ENCODE peak calls at places on chromosomes 1 and 21, in six cellular contexts. P, G, Z, C, W and H are unnamed samples.

GRCh38 chr1:235012436-235013210 is 116.0 kb downstream of the TOMM20 start:
- DNase-seq in P (no peak), W (no peak), C (no peak), G (no peak), Z (no peak), H (no peak)

GRCh38 chr1:55081188-55081904 is 42.0 kb downstream of the PCSK9 start:
- DNase-seq in C (peak), W (no peak), P (no peak), G (no peak), Z (peak), H (no peak)

GRCh38 chr1:116503535-116504307 is 67.1 kb downstream of the CD58 start:
- DNase-seq in Z (peak), G (no peak), P (no peak), W (no peak), C (no peak), H (no peak)

GRCh38 chr1:162168935-162169545 is 99.5 kb downstream of the NOS1AP start:
- DNase-seq in Z (peak), G (no peak), P (no peak), C (no peak), W (no peak), H (no peak)

GRCh38 chr1:47554901-47555300 is 117.1 kb downstream of the FOXD2 start:
- DNase-seq in G (no peak), W (no peak), C (no peak), Z (peak), P (no peak), H (no peak)

GRCh38 chr1:107477233-107477632 is 336.4 kb downstream of the NTNG1 start:
- DNase-seq in C (no peak), Z (no peak), W (peak), P (no peak), G (no peak), H (no peak)

GRCh38 chr1:211215577-211215976 is 43.6 kb upstream of the RCOR3 start:
- DNase-seq in Z (no peak), C (no peak), W (no peak), P (no peak), G (no peak), H (no peak)

GRCh38 chr1:209485167-209485566 is 98.3 kb upstream of the CAMK1G start:
- DNase-seq in G (no peak), Z (peak), P (no peak), C (peak), W (peak), H (no peak)

GRCh38 chr1:42784946-42785693 is at the start of gene TMEM269:
- DNase-seq in W (no peak), C (peak), Z (peak), P (peak), G (no peak), H (no peak)

GRCh38 chr21:44941567-44941966 is 1.7 kb downstream of the SLX9 start:
- DNase-seq in P (no peak), C (no peak), G (peak), Z (no peak), W (no peak), H (no peak)

GRCh38 chr1:241118049-241118448 is 239.0 kb downstream of the RGS7 start:
- DNase-seq in P (no peak), G (no peak), W (no peak), C (no peak), Z (peak), H (no peak)

GRCh38 chr1:9315411-9316079 is 22.9 kb downstream of the SPSB1 start:
- DNase-seq in W (peak), P (no peak), G (no peak), C (peak), Z (peak), H (peak)

GRCh38 chr21:43345746-43346409 is 81.1 kb downstream of the SIK1 start:
- DNase-seq in G (peak), C (peak), P (no peak), W (peak), Z (peak), H (no peak)

GRCh38 chr1:63537940-63538339 is 14.6 kb downstream of the EFCAB7 start:
- DNase-seq in C (peak), Z (no peak), W (no peak), P (no peak), G (no peak), H (no peak)

GRCh38 chr21:25571726-25572121 is 35.6 kb downstream of the MRPL39 start:
- DNase-seq in G (no peak), Z (no peak), W (no peak), C (no peak), P (no peak), H (no peak)

GRCh38 chr1:12501661-12502060 is 116.3 kb downstream of the DHRS3 start:
- DNase-seq in W (no peak), P (no peak), G (no peak), C (peak), Z (peak), H (no peak)

GRCh38 chr21:37028579-37028978 is 22.1 kb downstream of the RIPPLY3 start:
- DNase-seq in C (peak), P (no peak), Z (no peak), G (no peak), W (peak), H (no peak)

GRCh38 chr1:42966688-42967609 is 8.3 kb upstream of the SLC2A1 start:
- DNase-seq in W (peak), Z (peak), C (peak), G (no peak), P (no peak), H (no peak)

GRCh38 chr21:44578371-44579055 is 1.9 kb downstream of the KRTAP10-5 start:
- DNase-seq in Z (no peak), P (no peak), C (no peak), G (peak), W (no peak), H (no peak)

GRCh38 chr1:2248854-2249558 is 20.9 kb downstream of the SKI start:
- DNase-seq in G (no peak), Z (no peak), P (no peak), W (no peak), C (no peak), H (no peak)

GRCh38 chr1:226674892-226675719 is 64.0 kb downstream of the ITPKB start:
- DNase-seq in P (peak), C (peak), W (no peak), G (no peak), Z (no peak), H (peak)

GRCh38 chr21:28227881-28228623 is 764.6 kb downstream of the LTN1 start:
- DNase-seq in P (no peak), Z (no peak), C (no peak), W (no peak), G (no peak), H (no peak)

GRCh38 chr1:116390195-116390594 is 17.2 kb downstream of the ATP1A1 start:
- DNase-seq in C (no peak), P (peak), W (no peak), G (no peak), Z (no peak), H (peak)

GRCh38 chr21:27206368-27206982 is 239.6 kb upstream of the ADAMTS5 start:
- DNase-seq in P (no peak), C (no peak), W (no peak), G (no peak), Z (peak), H (no peak)

GRCh38 chr1:26582836-26583460 is 53.4 kb downstream of the RPS6KA1 start:
- DNase-seq in P (peak), G (peak), C (peak), W (no peak), Z (peak), H (no peak)

GRCh38 chr1:227070638-227071285 is 130.7 kb downstream of the COQ8A start:
- DNase-seq in C (no peak), Z (no peak), P (no peak), G (no peak), W (no peak), H (no peak)

GRCh38 chr21:25801217-25802015 is 66.6 kb downstream of the GABPA start:
- DNase-seq in G (peak), W (peak), P (peak), Z (peak), C (peak), H (peak)

GRCh38 chr1:102858695-102859094 is 249.6 kb downstream of the COL11A1 start:
- DNase-seq in P (no peak), G (no peak), W (no peak), Z (no peak), C (peak), H (no peak)

GRCh38 chr1:162992945-162993344 is 76.2 kb upstream of the RGS4 start:
- DNase-seq in Z (no peak), G (no peak), W (no peak), C (no peak), P (no peak), H (no peak)

GRCh38 chr1:21325231-21325718 is 35.0 kb upstream of the ECE1 start:
- DNase-seq in Z (no peak), P (peak), C (no peak), G (no peak), W (no peak), H (no peak)

GRCh38 chr1:94963864-94964263 is 37.0 kb upstream of the CNN3 start:
- DNase-seq in P (no peak), W (no peak), C (no peak), G (no peak), Z (no peak), H (no peak)

GRCh38 chr1:94962745-94963265 is 35.9 kb upstream of the CNN3 start:
- DNase-seq in C (peak), G (no peak), W (no peak), P (peak), Z (peak), H (peak)

GRCh38 chr1:94961582-94961981 is 34.7 kb upstream of the CNN3 start:
- DNase-seq in P (no peak), G (no peak), W (no peak), Z (no peak), C (no peak), H (no peak)

GRCh38 chr1:94966033-94966432 is 39.1 kb upstream of the CNN3 start:
- DNase-seq in W (no peak), Z (no peak), P (no peak), G (no peak), C (no peak), H (no peak)

GRCh38 chr1:94961994-94962744 is 35.3 kb upstream of the CNN3 start:
- DNase-seq in P (no peak), G (no peak), C (no peak), W (no peak), Z (no peak), H (no peak)
- H3K4me3 ChIP-seq in P (peak), G (peak), C (no peak), W (peak), Z (peak), H (peak)

DNA sequence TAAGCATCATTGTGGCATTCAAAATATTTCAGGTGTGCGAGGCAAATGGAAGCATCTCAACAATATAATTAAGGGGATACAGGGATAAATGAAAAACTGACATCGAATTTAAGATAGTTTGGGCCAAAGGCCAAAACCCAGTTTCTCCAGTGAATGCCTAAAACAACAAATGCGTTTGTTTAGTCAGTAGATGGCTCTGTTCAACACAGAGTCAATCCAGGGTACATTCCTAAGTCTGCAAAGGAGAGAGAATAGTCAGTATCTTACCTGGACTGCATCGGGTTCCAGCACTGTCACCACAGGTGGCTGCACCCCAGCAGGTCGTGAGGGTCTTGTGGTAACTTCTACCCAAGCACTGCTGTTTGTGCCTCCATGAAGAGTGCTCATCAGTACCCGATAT is 321.1 kb downstream of the KCTD3 start:
- DNase-seq in W (peak), C (no peak), P (no peak), Z (no peak), G (no peak), H (no peak)
- TF ChIP-seq CTCF in W (peak), C (no peak), P (no peak), Z (no peak), G (no peak), H (no peak)

GRCh38 chr1:70061229-70061628 is 144.2 kb downstream of the LRRC40 start:
- DNase-seq in G (no peak), P (no peak), Z (no peak), C (no peak), W (no peak), H (no peak)
- H3K4me3 ChIP-seq in G (no peak), P (no peak), Z (no peak), C (no peak), W (no peak), H (no peak)

GRCh38 chr1:17755120-17755519 is at the start of gene ACTL8:
- DNase-seq in G (no peak), P (no peak), W (peak), Z (no peak), C (no peak), H (no peak)
- TF ChIP-seq CTCF in G (peak), P (no peak), W (no peak), Z (peak), C (peak), H (peak)

GRCh38 chr1:200038645-200038986 is 11.1 kb downstream of the NR5A2 start:
- DNase-seq in P (no peak), G (no peak), W (no peak), Z (no peak), C (no peak), H (no peak)

GRCh38 chr1:200038987-200039848 is 11.7 kb downstream of the NR5A2 start:
- DNase-seq in P (no peak), G (peak), W (peak), C (no peak), Z (peak), H (no peak)

GRCh38 chr1:200036616-200037270 is 9.2 kb downstream of the NR5A2 start:
- DNase-seq in P (no peak), W (no peak), C (no peak), Z (no peak), G (no peak), H (no peak)

GRCh38 chr1:200037501-200037900 is 10.0 kb downstream of the NR5A2 start:
- DNase-seq in W (no peak), C (no peak), G (no peak), P (no peak), Z (no peak), H (no peak)

GRCh38 chr1:200037904-200038644 is 10.6 kb downstream of the NR5A2 start:
- DNase-seq in G (no peak), C (no peak), Z (no peak), P (no peak), W (no peak), H (no peak)
- H3K4me3 ChIP-seq in G (no peak), C (peak), Z (no peak), P (no peak), W (no peak), H (no peak)

DNA sequence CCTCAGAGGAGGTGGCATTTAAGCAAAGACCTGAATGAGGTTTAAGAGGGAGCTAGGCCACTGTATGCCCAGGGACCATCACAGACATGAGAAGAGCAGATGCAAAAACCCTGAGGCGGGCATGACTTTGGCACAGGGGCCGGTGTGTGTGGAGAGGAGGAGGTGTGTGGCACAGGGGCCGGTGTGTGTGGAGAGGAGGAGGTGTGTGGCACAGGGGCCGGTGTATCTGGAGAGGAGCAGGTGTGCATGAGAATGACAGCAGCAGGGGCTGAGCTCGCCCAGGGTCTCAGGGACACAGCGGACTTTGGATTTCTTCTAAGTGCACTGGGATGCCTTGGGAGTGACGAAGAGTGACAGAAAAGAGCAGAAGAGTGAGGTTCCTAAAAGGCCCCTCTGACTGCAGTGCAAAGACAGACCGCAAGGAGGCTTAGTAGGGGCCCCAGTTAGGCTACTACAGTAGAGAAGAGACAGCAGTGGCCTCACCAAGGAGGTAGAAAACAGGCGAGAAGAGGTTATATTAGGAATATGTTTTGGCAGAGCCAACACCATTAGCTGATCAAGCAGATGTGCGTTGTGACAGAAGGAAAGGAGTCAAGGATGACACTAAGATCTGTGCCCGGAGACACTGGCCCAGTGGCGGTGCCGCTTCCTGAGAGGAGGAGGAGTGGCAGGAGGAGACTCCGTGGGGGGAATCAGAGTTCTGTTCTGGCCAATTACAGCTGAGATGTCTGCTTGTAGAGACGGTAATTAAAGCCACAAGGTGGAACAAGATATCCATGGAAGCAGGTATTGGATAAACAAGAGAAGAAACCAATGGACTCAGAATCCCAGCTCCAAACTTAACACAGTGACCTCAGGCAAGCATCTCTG is 18.4 kb downstream of the ZBTB17 start:
- DNase-seq in G (no peak), Z (no peak), C (no peak), W (no peak), P (no peak), H (no peak)
- TF ChIP-seq CTCF in G (no peak), Z (no peak), C (peak), W (peak), P (no peak), H (peak)

DNA sequence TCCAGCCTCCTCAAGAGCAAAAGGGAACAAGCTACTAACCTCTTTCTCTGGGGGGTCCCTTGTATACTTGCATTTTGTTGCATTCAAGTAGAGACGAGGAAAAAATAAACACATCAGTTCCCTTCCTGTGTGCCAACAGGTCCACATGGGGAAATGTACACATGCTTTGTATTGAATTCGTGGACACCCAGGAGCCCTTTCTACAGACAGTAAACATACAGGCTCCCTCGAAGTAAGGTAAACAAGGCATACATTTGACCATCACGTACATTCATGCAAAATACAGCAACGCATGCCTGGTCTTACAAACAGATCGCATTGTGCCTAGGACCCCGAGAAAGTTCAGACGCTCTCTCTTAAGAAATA is 1.1 kb downstream of the KCND3 start:
- DNase-seq in C (no peak), P (no peak), G (no peak), W (no peak), Z (no peak), H (no peak)
- H3K4me3 ChIP-seq in C (no peak), P (no peak), G (peak), W (no peak), Z (no peak), H (no peak)

GRCh38 chr1:6141601-6142000 is 38.5 kb downstream of the CHD5 start:
- DNase-seq in C (no peak), G (no peak), P (no peak), W (peak), Z (no peak), H (no peak)
- TF ChIP-seq CTCF in C (peak), G (no peak), P (no peak), W (no peak), Z (no peak), H (peak)

GRCh38 chr1:52926864-52927218 is 235 bp upstream of the SCP2 start:
- DNase-seq in G (no peak), W (no peak), Z (no peak), P (no peak), C (no peak), H (no peak)

GRCh38 chr1:52925571-52926005 is 1.5 kb upstream of the SCP2 start:
- DNase-seq in C (peak), Z (peak), P (no peak), G (no peak), W (no peak), H (no peak)

GRCh38 chr1:52928083-52928404 is 968 bp downstream of the SCP2 start:
- DNase-seq in C (no peak), G (no peak), Z (no peak), P (no peak), W (no peak), H (no peak)

GRCh38 chr1:52929019-52929418 is 1.9 kb downstream of the SCP2 start:
- DNase-seq in W (no peak), Z (no peak), C (no peak), P (no peak), G (no peak), H (no peak)

DNA sequence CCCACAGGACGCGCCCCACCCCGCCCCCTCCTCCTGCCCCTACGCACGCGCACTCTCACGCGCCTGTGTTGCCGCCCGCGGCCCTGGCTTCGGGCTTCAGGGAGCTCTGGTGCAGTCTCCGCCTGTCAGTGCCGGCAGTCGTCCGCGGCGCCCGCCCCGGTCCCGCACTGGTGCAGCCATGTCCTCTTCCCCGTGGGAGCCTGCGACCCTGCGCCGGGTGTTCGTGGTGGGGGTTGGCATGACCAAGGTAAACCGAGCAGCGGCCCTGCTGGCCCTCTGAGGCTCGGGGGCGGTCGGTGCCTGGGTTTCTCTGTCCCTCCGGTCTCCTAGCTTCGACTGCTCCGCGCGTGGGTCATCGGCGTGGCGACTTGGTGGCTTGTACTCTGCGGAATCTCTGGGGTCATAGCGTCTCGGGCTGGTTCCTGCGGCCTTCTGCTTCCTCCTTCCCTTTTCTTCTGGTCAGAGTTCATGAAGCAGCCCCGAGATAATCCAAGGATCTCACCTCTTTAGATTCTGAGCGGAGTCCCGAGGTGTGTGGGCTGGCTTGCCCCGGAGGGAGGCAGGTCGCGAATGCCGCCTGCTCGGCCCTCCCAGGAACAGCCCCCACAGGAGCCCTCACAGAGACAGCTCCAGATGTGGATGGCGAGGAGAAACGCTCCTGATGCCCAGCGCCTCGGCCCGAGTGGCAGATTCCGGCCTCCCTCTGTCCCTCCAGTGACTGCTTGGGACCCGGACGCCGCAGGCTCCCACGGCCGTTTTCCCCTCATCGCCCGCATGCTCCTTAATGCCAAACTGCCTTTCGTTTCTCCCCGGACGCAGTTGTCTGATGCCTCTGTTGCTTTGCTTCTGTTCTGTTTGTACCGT is at the start of gene SCP2:
- DNase-seq in Z (peak), W (peak), P (peak), C (peak), G (peak), H (no peak)
- H3K4me3 ChIP-seq in Z (peak), W (peak), P (peak), C (peak), G (peak), H (peak)

GRCh38 chr1:154878371-154879355 is 8.6 kb upstream of the KCNN3 start:
- DNase-seq in Z (peak), P (peak), C (peak), G (peak), W (peak), H (no peak)
- TF ChIP-seq CTCF in Z (peak), P (peak), C (peak), G (peak), W (peak), H (peak)